ENCODE peak calls at places on chromosomes 7 and 10, in four cellular contexts. N is GM12878, K is HepG2, O is K562. M is an unnamed sample.

GRCh38 chr7:4873071-4873944 is 10.2 kb downstream of the RADIL start:
- DNase-seq in K (no peak), N (no peak), O (no peak), M (no peak)

GRCh38 chr10:121845044-121845784 is 82.6 kb downstream of the ATE1 start:
- DNase-seq in K (no peak), N (no peak), O (no peak), M (no peak)

GRCh38 chr10:95474228-95475002 is 86.8 kb downstream of the SORBS1 start:
- DNase-seq in N (no peak), K (peak; percentile 29), O (no peak), M (no peak)

GRCh38 chr7:503575-504111 is 16.0 kb downstream of the PDGFA start:
- DNase-seq in N (no peak), K (peak; percentile 94), O (no peak), M (peak; percentile 11)

GRCh38 chr10:107091126-107091525 is 73.4 kb downstream of the SORCS1 start:
- DNase-seq in N (no peak), K (no peak), O (no peak), M (no peak)

GRCh38 chr7:130182990-130183389 is 22.2 kb downstream of the TMEM209 start:
- DNase-seq in O (no peak), K (no peak), N (peak; percentile 5), M (no peak)

GRCh38 chr7:42152353-42153205 is 84.4 kb downstream of the GLI3 start:
- DNase-seq in O (no peak), K (no peak), N (no peak), M (no peak)

GRCh38 chr10:110433740-110434139 is 64.0 kb upstream of the DUSP5 start:
- DNase-seq in O (no peak), K (no peak), N (no peak), M (peak; percentile 5)

GRCh38 chr7:45151967-45152366 is 5.6 kb upstream of the RAMP3 start:
- DNase-seq in K (no peak), O (no peak), N (no peak), M (no peak)

GRCh38 chr7:110911632-110912031 is 179.3 kb upstream of the LRRN3 start:
- DNase-seq in N (no peak), O (no peak), K (no peak), M (no peak)

GRCh38 chr10:69641261-69641980 is 11.4 kb downstream of the FAM241B start:
- DNase-seq in O (no peak), N (no peak), K (no peak), M (no peak)

GRCh38 chr7:157059534-157059933 is 49.1 kb upstream of the MNX1 start:
- DNase-seq in N (no peak), K (no peak), O (no peak), M (no peak)

GRCh38 chr7:20798694-20799121 is 12.0 kb upstream of the SP8 start:
- DNase-seq in K (no peak), N (no peak), O (no peak), M (peak; percentile 58)

GRCh38 chr10:55747244-55747643 is 613.8 kb downstream of the ZWINT start:
- DNase-seq in K (no peak), O (no peak), N (no peak), M (no peak)

GRCh38 chr7:20514364-20514763 is 101.1 kb upstream of the ABCB5 start:
- DNase-seq in N (peak; percentile 2), K (no peak), O (no peak), M (no peak)

GRCh38 chr10:36172054-36172531 is 530.0 kb upstream of the FZD8 start:
- DNase-seq in O (no peak), N (no peak), K (no peak), M (no peak)

GRCh38 chr10:50605280-50606270 is 18.2 kb downstream of the SGMS1 start:
- DNase-seq in O (no peak), N (no peak), K (peak; percentile 75), M (no peak)

GRCh38 chr10:32692174-32692573 is 246.2 kb downstream of the CCDC7 start:
- DNase-seq in O (no peak), K (peak; percentile 12), N (no peak), M (no peak)

GRCh38 chr10:124999433-125000365 is 57.8 kb downstream of the ZRANB1 start:
- DNase-seq in N (no peak), K (no peak), O (no peak), M (peak; percentile 4)

GRCh38 chr7:70371652-70372051 is 760.3 kb upstream of the GALNT17 start:
- DNase-seq in K (no peak), O (no peak), N (no peak), M (no peak)

GRCh38 chr7:151699920-151700319 is 177.0 kb downstream of the PRKAG2 start:
- DNase-seq in N (no peak), K (no peak), O (no peak), M (no peak)

GRCh38 chr7:106083717-106084116 is 28.4 kb downstream of the SYPL1 start:
- DNase-seq in O (no peak), K (no peak), N (no peak), M (no peak)

GRCh38 chr10:73424478-73424877 is 8.9 kb downstream of the MSS51 start:
- DNase-seq in O (no peak), K (no peak), N (no peak), M (no peak)

GRCh38 chr7:139568813-139569490 is 45.5 kb downstream of the CLEC2L start:
- DNase-seq in K (no peak), O (no peak), N (no peak), M (no peak)

GRCh38 chr7:157474685-157475084 is 137.9 kb downstream of the DNAJB6 start:
- DNase-seq in K (peak; percentile 20), N (no peak), O (peak; percentile 83), M (peak; percentile 84)

GRCh38 chr7:20783716-20784310 is 2.9 kb downstream of the SP8 start:
- DNase-seq in O (no peak), K (no peak), N (no peak), M (peak; percentile 43)

GRCh38 chr7:132392713-132393112 is 183.6 kb downstream of the PLXNA4 start:
- DNase-seq in K (no peak), N (no peak), O (no peak), M (no peak)

GRCh38 chr7:45592230-45592991 is 18.2 kb downstream of the ADCY1 start:
- DNase-seq in N (no peak), O (no peak), K (no peak), M (no peak)

GRCh38 chr7:1607686-1608085 is 37.9 kb upstream of the PSMG3 start:
- DNase-seq in N (no peak), K (no peak), O (no peak), M (peak; percentile 30)

DNA sequence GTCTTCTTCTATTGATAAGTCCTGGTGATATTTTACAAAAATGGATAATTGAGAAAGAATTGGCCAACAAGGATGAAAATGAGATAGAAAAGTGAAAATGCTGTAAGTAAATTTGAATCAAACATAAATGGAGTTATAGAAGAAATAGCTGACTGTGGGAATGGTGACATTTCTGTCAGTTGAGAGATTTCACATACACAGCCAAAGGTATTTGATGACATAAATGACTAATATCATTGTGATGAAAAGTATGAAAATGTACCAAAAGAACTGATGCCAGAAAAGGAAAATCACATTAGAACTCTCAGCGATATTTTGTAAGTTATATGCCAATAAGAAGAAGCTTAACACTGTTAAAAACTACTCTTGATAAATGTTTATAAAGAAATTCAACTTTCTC is 54.9 kb downstream of the TFPI2 start:
- DNase-seq in K (no peak), O (no peak), N (no peak), M (no peak)
- TF ChIP-seq CREB1 in K (no peak), O (no peak), N (no peak), M (no peak)

GRCh38 chr7:83947260-83947659 is 247.3 kb downstream of the SEMA3A start:
- DNase-seq in O (peak; percentile 8), N (no peak), K (peak; percentile 5), M (peak; percentile 54)
- TF ChIP-seq CREM in O (no peak), N (no peak), K (no peak), M (no peak)

GRCh38 chr10:10508241-10508640 is 509.4 kb upstream of the CELF2 start:
- DNase-seq in N (no peak), O (no peak), K (no peak), M (no peak)

GRCh38 chr10:10515479-10516204 is 502.0 kb upstream of the CELF2 start:
- DNase-seq in K (no peak), O (no peak), N (no peak), M (no peak)

GRCh38 chr10:10513067-10513466 is 504.6 kb upstream of the CELF2 start:
- DNase-seq in K (no peak), O (no peak), N (no peak), M (no peak)

GRCh38 chr10:10514790-10515189 is 502.9 kb upstream of the CELF2 start:
- DNase-seq in N (no peak), K (no peak), O (no peak), M (no peak)

GRCh38 chr10:10510179-10510578 is 507.5 kb upstream of the CELF2 start:
- DNase-seq in O (no peak), K (no peak), N (no peak), M (no peak)
- TF ChIP-seq NR2C2 in O (no peak), K (no peak), N (no peak), M (no peak)

GRCh38 chr10:80909254-80909653 is 371.6 kb downstream of the SH2D4B start:
- DNase-seq in K (no peak), N (no peak), O (no peak), M (no peak)

GRCh38 chr10:80908596-80908995 is 370.9 kb downstream of the SH2D4B start:
- DNase-seq in K (no peak), O (no peak), N (no peak), M (no peak)
- TF ChIP-seq CREB1 in K (no peak), O (no peak), N (no peak), M (no peak)

DNA sequence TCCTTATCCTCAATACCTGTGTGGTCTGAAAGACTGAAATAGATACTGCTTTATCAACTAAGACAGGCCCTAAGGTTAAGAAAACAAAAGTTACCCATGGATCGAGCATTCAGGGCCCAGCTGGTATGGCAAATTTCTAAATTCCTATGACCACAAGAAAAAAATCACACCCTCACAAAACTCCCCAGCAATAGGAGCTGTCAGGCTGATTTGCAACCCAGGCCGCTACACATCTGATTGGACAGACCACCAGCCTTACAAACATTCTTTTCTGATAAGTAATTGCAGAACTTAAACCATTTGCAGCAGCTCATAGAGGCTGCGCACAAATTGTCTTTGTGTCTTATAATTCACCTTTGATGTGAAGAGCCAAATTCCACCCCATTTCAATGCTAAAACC is 842.6 kb downstream of the GRID1 start:
- DNase-seq in N (no peak), K (no peak), O (no peak), M (no peak)
- TF ChIP-seq CREM in N (no peak), K (no peak), O (no peak), M (no peak)

GRCh38 chr10:71383972-71384687 is 12.6 kb upstream of the CDH23 start:
- DNase-seq in N (no peak), K (peak; percentile 44), O (peak; percentile 90), M (peak; percentile 93)
- TF ChIP-seq NR2C2 in N (no peak), K (no peak), O (no peak), M (no peak)